ENCODE peak calls at places on chromosome 9, in ten cellular contexts. Q is left cardiac atrium; G is iris pigment epithelial cell; R is NCI-H774; P is effector memory CD4-positive, alpha-beta T cell; S is tibial artery; K is activated CD8-positive, alpha-beta memory T cell treated with anti-CD3 and anti-CD28 coated beads for 1 hour; Y is mucosa of gallbladder; E is H9; B is H4. D is an unnamed sample.

GRCh38 chr9:124593080-124594058 is 86.2 kb upstream of the NR5A1 start:
- DNase-seq in G (peak; percentile 34), K (no peak), B (peak; percentile 7), S (no peak), P (no peak), Y (peak; percentile 54), E (peak; percentile 64), R (no peak), Q (no peak), D (peak; percentile 77)

GRCh38 chr9:35814106-35814840 is 569 bp downstream of the HINT2 start:
- DNase-seq in G (peak; percentile 55), R (peak; percentile 36), S (peak; percentile 85), B (peak; percentile 69), K (no peak), Q (peak; percentile 86), E (peak; percentile 85), Y (peak; percentile 50), P (peak; percentile 16), D (peak; percentile 93)

GRCh38 chr9:133058550-133059320 is 3.0 kb upstream of the CEL start:
- DNase-seq in E (no peak), B (no peak), S (no peak), R (no peak), K (no peak), P (no peak), Q (no peak), Y (no peak), G (no peak), D (no peak)

GRCh38 chr9:133114886-133115603 is 6.0 kb downstream of the RALGDS start:
- DNase-seq in E (no peak), R (no peak), S (peak; percentile 65), K (no peak), B (no peak), P (no peak), Y (no peak), G (no peak), Q (peak; percentile 20), D (no peak)

GRCh38 chr9:134693011-134693410 is 51.4 kb downstream of the COL5A1 start:
- DNase-seq in E (no peak), B (no peak), G (no peak), K (no peak), P (no peak), Q (no peak), R (no peak), Y (no peak), S (peak; percentile 20), D (no peak)

GRCh38 chr9:81408951-81409350 is 280.4 kb downstream of the TLE1 start:
- DNase-seq in G (no peak), P (no peak), Q (no peak), Y (no peak), E (no peak), B (no peak), K (no peak), R (no peak), S (no peak), D (no peak)

GRCh38 chr9:116806075-116806474 is 119.0 kb downstream of the TRIM32 start:
- DNase-seq in G (peak; percentile 28), S (no peak), Q (no peak), K (no peak), Y (no peak), R (no peak), E (peak; percentile 33), B (no peak), P (no peak), D (peak; percentile 80)

GRCh38 chr9:126681336-126681735 is 67.6 kb downstream of the LMX1B start:
- DNase-seq in R (no peak), B (no peak), G (no peak), K (no peak), S (no peak), Q (no peak), E (no peak), Y (no peak), P (no peak), D (peak; percentile 65)

GRCh38 chr9:4126184-4126865 is 173.5 kb downstream of the GLIS3 start:
- DNase-seq in P (no peak), S (no peak), G (peak; percentile 89), E (no peak), Y (no peak), Q (no peak), K (no peak), B (peak; percentile 6), R (no peak), D (no peak)

GRCh38 chr9:100419166-100419565 is 7.8 kb upstream of the MSANTD3 start:
- DNase-seq in K (no peak), G (no peak), S (no peak), P (no peak), Y (no peak), R (peak; percentile 4), Q (no peak), E (no peak), B (no peak), D (no peak)

GRCh38 chr9:12684923-12685468 is 8.2 kb upstream of the TYRP1 start:
- DNase-seq in Q (no peak), K (no peak), S (no peak), B (no peak), E (no peak), P (no peak), G (peak; percentile 73), Y (no peak), R (no peak), D (no peak)